ENCODE peak calls at places on chromosomes 4 and X, in four cellular contexts. Z, T, N and V are unnamed samples.

GRCh38 chr4:185672618-185673017 is 137.3 kb upstream of the PDLIM3 start:
- DNase-seq in T (no peak), N (no peak), Z (no peak), V (no peak)

GRCh38 chr4:54626113-54626512 is 31.6 kb upstream of the KIT start:
- DNase-seq in T (no peak), Z (no peak), N (no peak), V (peak)

GRCh38 chr4:140018931-140019618 is 134.9 kb downstream of the MAML3 start:
- DNase-seq in N (no peak), Z (no peak), T (no peak), V (no peak)

GRCh38 chrX:125998432-125998831 is 167.7 kb downstream of the DCAF12L2 start:
- DNase-seq in T (no peak), Z (no peak), N (peak), V (peak)

GRCh38 chr4:91454111-91454510 is 849.7 kb upstream of the GRID2 start:
- DNase-seq in N (no peak), T (no peak), Z (no peak), V (no peak)

GRCh38 chr4:173522874-173523395 is 7.1 kb downstream of the HAND2 start:
- DNase-seq in Z (peak), N (no peak), T (peak), V (no peak)

GRCh38 chr4:77146426-77147399 is 10.3 kb upstream of the CCNG2 start:
- DNase-seq in Z (no peak), T (no peak), N (peak), V (no peak)

GRCh38 chrX:38868941-38869378 is 67.7 kb downstream of the MID1IP1 start:
- DNase-seq in Z (peak), T (no peak), N (peak), V (peak)

GRCh38 chr4:151530230-151530629 is 121.3 kb downstream of the FHIP1A start:
- DNase-seq in N (peak), Z (no peak), T (no peak), V (peak)

GRCh38 chr4:125125256-125125655 is 189.5 kb upstream of the FAT4 start:
- DNase-seq in T (no peak), Z (peak), N (no peak), V (no peak)

GRCh38 chr4:139872274-139872673 is 206.7 kb downstream of the MGST2 start:
- DNase-seq in T (no peak), N (peak), Z (peak), V (peak)

GRCh38 chr4:88720749-88721428 is 23.3 kb upstream of the NAP1L5 start:
- DNase-seq in T (no peak), Z (no peak), N (no peak), V (no peak)

GRCh38 chr4:132513491-132513890 is 635.6 kb upstream of the PCDH10 start:
- DNase-seq in N (peak), Z (no peak), T (no peak), V (no peak)

GRCh38 chrX:106401965-106402559 is 209.7 kb upstream of the RADX start:
- DNase-seq in Z (no peak), N (no peak), T (no peak), V (no peak)

GRCh38 chr4:123396294-123397275 is at the start of gene SPRY1:
- DNase-seq in Z (peak), N (peak), T (peak), V (peak)

GRCh38 chr4:25619601-25620000 is 36.0 kb upstream of the SLC34A2 start:
- DNase-seq in N (no peak), Z (no peak), T (no peak), V (no peak)

GRCh38 chr4:165053645-165054044 is at the start of gene TRIM75:
- DNase-seq in T (no peak), Z (no peak), N (no peak), V (no peak)

GRCh38 chr4:153039542-153040185 is 103.5 kb downstream of the FHDC1 start:
- DNase-seq in N (peak), Z (no peak), T (no peak), V (no peak)

GRCh38 chr4:101269682-101270081 is 77.6 kb downstream of the PPP3CA start:
- DNase-seq in T (no peak), Z (no peak), N (no peak), V (no peak)

GRCh38 chr4:153153339-153153851 is 50.8 kb upstream of the TRIM2 start:
- DNase-seq in N (peak), Z (no peak), T (peak), V (peak)

GRCh38 chr4:105620640-105621323 is 68.4 kb downstream of the ARHGEF38 start:
- DNase-seq in N (peak), Z (peak), T (no peak), V (peak)

GRCh38 chrX:153474718-153475117 is 4.3 kb upstream of the HAUS7 start:
- DNase-seq in N (no peak), Z (peak), T (peak), V (peak)

GRCh38 chrX:110321081-110321480 is 3.2 kb upstream of the AMMECR1 start:
- DNase-seq in N (no peak), Z (no peak), T (no peak), V (no peak)

GRCh38 chr4:155392486-155393184 is 15.9 kb upstream of the MAP9 start:
- DNase-seq in T (no peak), Z (peak), N (peak), V (peak)

GRCh38 chr4:168304744-168305459 is 13.7 kb downstream of the DDX60 start:
- DNase-seq in T (no peak), N (peak), Z (peak), V (peak)

GRCh38 chrX:47482065-47482511 is 934 bp downstream of the ZNF41 start:
- DNase-seq in N (no peak), T (no peak), Z (no peak), V (no peak)

GRCh38 chr4:66852843-66853242 is 692.5 kb downstream of the CENPC start:
- DNase-seq in T (no peak), N (no peak), Z (no peak), V (no peak)

GRCh38 chrX:48648299-48648698 is 35.3 kb upstream of the WAS start:
- DNase-seq in Z (peak), T (peak), N (no peak), V (peak)

GRCh38 chr4:74365761-74366160 is 816 bp downstream of the EREG start:
- DNase-seq in N (no peak), T (peak), Z (peak), V (peak)

GRCh38 chrX:153734871-153735270 is 10.2 kb downstream of the ABCD1 start:
- DNase-seq in Z (no peak), T (no peak), N (no peak), V (no peak)

DNA sequence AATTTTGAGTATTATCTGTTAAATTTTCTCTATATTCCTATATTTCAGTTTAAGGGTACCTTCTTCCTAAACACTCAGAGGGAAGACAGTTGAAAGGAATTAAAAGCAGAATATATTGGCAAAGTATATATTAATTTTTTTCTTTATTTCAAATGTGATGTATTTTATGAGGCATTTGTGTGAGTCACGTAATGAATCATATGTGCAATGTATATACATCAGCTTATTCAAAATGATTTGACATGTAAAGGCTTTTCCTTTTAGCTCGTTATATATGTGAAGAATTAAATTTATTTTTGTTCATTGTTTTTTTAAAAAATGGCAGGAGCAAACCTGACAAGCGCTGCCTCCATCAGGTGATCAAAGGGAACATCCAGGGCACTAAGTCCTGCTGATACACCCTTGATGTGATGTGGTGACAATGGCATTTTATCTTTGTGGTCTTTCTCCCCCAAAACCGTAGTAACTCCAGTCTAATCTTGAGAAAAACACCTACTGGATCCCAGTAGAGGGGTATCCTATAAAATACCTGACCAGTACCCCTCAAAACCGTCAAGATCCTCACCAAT is 8.9 kb downstream of the WWC2 start:
- DNase-seq in T (no peak), Z (no peak), N (peak), V (peak)
- TF ChIP-seq CTCF in T (no peak), Z (no peak), N (no peak), V (no peak)

GRCh38 chrX:23797371-23798128 is 14.6 kb downstream of the SAT1 start:
- DNase-seq in T (no peak), Z (no peak), N (peak), V (no peak)
- TF ChIP-seq CTCF in T (no peak), Z (no peak), N (no peak), V (no peak)

DNA sequence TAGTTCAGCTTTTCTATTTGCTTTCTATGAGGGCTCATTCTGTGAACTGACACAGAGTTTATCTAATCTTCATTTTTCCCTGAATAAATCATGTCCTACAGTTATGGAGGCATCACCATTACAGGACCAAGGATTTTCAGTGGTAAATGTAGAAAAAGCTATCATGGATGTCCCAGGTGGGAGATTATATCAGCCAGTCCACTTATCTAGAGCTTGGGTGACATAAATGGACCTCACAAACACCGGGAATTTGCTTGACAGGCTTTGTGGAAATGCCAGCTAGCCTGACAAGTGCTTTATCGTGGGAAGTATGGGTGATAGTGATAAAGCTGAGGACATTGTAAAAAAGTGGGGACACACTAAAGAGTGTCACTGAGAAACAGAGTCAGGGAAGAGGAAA is 1015.2 kb upstream of the SLIT2 start:
- DNase-seq in N (no peak), T (no peak), Z (no peak), V (no peak)
- TF ChIP-seq CTCF in N (no peak), T (no peak), Z (no peak), V (no peak)

DNA sequence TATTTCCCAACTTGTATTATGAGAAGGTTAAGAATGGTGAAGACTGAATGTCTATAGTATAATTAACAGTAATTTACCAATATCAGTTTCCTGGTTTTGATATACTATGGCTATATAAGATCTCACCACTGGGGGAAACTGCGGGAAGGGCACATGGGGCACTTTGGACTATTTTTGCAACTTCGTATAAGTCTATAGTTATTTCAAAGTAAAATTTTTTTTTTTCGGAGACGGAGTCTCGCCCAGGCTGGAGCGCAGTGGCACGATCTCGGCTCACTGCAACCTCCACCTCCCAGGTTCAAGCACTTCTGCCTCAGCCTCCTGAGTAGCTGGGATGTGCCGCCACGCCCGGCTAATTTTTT is 46.1 kb downstream of the CXorf58 start:
- DNase-seq in N (no peak), T (no peak), Z (no peak), V (no peak)
- TF ChIP-seq CTCF in N (no peak), T (no peak), Z (no peak), V (no peak)

GRCh38 chrX:64229145-64229544 is 1.3 kb downstream of the ASB12 start:
- DNase-seq in Z (no peak), T (no peak), N (no peak), V (no peak)

DNA sequence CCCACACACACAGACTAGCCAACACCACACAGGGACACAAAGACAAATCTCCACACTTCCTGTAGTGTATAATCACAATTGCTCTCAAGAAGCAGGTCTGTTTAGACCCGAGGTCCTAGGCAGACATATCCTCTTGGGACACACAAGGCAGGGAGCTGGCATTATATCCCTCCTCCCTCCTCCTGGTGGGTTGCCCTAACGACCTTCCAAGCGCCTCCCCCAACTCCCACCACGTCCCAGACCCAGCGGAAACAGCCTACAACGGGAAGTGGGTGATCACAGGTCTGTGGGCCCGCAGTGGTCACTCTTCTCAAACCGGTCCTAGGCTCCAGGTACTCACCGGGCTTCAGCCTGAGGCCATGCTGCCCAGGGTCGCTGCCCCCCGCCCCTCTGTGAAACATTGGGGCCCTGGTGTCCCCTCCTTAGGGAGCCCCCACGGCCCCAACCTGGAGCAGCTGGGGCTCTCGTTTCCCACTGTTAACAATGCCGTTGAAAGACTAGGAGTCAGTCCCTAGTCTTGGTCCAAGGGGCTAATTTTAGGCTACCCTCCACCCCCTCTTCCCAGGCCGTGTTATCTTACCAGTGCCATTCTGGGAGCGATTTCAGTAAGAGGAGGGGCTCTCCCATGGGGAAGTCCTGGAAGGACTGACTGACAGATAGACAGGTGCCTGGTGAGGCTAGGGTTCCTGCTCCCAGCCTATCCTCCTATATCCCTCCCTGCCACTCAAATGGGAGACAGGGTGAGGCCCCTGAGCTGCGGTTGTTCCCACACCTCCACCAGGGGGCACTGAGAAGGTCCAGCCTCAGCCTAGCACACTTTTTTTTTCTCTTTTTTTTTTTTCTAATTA is at the start of gene ASB12:
- DNase-seq in N (no peak), Z (no peak), T (no peak), V (no peak)
- TF ChIP-seq CTCF in N (no peak), Z (no peak), T (no peak), V (no peak)

GRCh38 chrX:6225307-6226052 is 3.2 kb downstream of the NLGN4X start:
- DNase-seq in N (peak), Z (no peak), T (no peak), V (no peak)
- TF ChIP-seq CTCF in N (no peak), Z (no peak), T (peak), V (no peak)

GRCh38 chr4:47840291-47840690 is 2.4 kb upstream of the CORIN start:
- DNase-seq in T (no peak), Z (no peak), N (no peak), V (no peak)

GRCh38 chr4:47836655-47837581 is 949 bp downstream of the CORIN start:
- DNase-seq in Z (peak), N (peak), T (peak), V (peak)

GRCh38 chr4:47839259-47839658 is 1.4 kb upstream of the CORIN start:
- DNase-seq in Z (peak), T (no peak), N (peak), V (no peak)

GRCh38 chr4:47837582-47838294 is at the start of gene CORIN:
- DNase-seq in N (no peak), T (peak), Z (no peak), V (no peak)

DNA sequence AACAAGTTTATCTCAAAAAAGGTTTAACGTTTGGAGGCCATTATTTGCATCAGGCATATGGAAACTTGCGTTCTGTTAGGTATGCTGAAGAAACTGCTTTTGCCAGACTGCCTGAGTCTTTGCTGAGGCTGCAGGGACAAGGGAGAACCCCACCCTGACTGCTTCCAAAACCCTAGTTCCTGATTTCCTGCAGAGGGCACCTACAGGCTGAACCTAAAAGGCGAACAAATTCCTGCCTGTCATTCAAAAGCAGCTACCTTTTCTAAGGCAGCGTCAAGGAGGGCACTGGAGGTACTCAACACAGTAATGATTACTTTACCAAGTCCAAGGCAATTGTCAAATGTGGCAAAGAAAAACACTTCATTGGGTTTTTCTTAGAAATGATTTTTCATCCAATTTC is 578 bp upstream of the CORIN start:
- DNase-seq in Z (no peak), N (no peak), T (no peak), V (no peak)
- TF ChIP-seq CTCF in Z (no peak), N (no peak), T (no peak), V (no peak)